ENCODE peak calls at places on chromosomes 2 and 18, in ten cellular contexts. S, E, R, C, V, D, N, A, J and Q are unnamed samples.

GRCh38 chr2:241507430-241508239 is 749 bp downstream of the STK25 start:
- DNase-seq in V (peak; percentile 75), J (no peak), S (peak; percentile 53), C (peak; percentile 33), D (peak; percentile 82), N (peak; percentile 71), A (no peak), R (peak; percentile 41), E (peak; percentile 61), Q (no peak)

GRCh38 chr2:69095246-69095645 is 82.3 kb downstream of the ANTXR1 start:
- DNase-seq in N (no peak), J (no peak), C (no peak), D (no peak), V (no peak), S (no peak), E (no peak), R (no peak), A (no peak), Q (no peak)

GRCh38 chr2:26964446-26964845 is 6.0 kb upstream of the MAPRE3 start:
- DNase-seq in E (no peak), N (no peak), A (no peak), V (no peak), D (no peak), S (no peak), C (no peak), J (no peak), R (no peak), Q (no peak)

GRCh38 chr18:46071615-46071893 is 506 bp downstream of the PSTPIP2 start:
- DNase-seq in V (no peak), A (no peak), S (peak; percentile 19), N (peak; percentile 54), R (no peak), D (no peak), J (no peak), C (no peak), E (no peak), Q (no peak)

GRCh38 chr2:16487686-16488085 is 177.9 kb downstream of the CYRIA start:
- DNase-seq in V (peak; percentile 13), A (no peak), R (no peak), C (no peak), D (no peak), J (no peak), E (no peak), N (peak; percentile 70), S (no peak), Q (no peak)

GRCh38 chr2:54396107-54396506 is 60.0 kb upstream of the SPTBN1 start:
- DNase-seq in E (no peak), D (no peak), R (no peak), N (no peak), C (no peak), V (no peak), J (no peak), A (no peak), S (no peak), Q (no peak)

GRCh38 chr2:121345101-121345500 is 60.1 kb upstream of the TFCP2L1 start:
- DNase-seq in D (no peak), S (no peak), N (no peak), R (no peak), C (no peak), J (no peak), E (no peak), V (no peak), A (no peak), Q (no peak)

GRCh38 chr2:48343571-48344440 is 186.1 kb upstream of the STON1 start:
- DNase-seq in C (no peak), R (peak; percentile 89), D (no peak), V (no peak), J (no peak), N (peak; percentile 69), S (no peak), E (no peak), A (no peak), Q (no peak)

GRCh38 chr2:16246281-16246850 is 306.0 kb downstream of the MYCN start:
- DNase-seq in V (no peak), C (no peak), J (no peak), R (no peak), A (no peak), D (no peak), N (no peak), S (no peak), E (no peak), Q (no peak)

GRCh38 chr18:56812674-56813073 is 161.5 kb downstream of the WDR7 start:
- DNase-seq in C (no peak), V (no peak), A (no peak), J (no peak), D (no peak), S (no peak), R (no peak), N (no peak), E (no peak), Q (no peak)

GRCh38 chr2:85758361-85759256 is 4.8 kb downstream of the ATOH8 start:
- DNase-seq in N (no peak), R (no peak), V (no peak), A (no peak), J (no peak), E (peak; percentile 54), S (no peak), D (no peak), C (no peak), Q (no peak)

GRCh38 chr2:240957656-240958365 is 40.6 kb upstream of the SNED1 start:
- DNase-seq in E (no peak), R (no peak), D (no peak), S (no peak), C (no peak), N (no peak), V (peak; percentile 4), A (peak; percentile 31), J (no peak), Q (no peak)

GRCh38 chr18:32637216-32637615 is 135.6 kb downstream of the KLHL14 start:
- DNase-seq in N (no peak), R (no peak), S (no peak), A (no peak), V (no peak), D (no peak), E (no peak), C (no peak), J (no peak), Q (no peak)

GRCh38 chr2:197207106-197207505 is 103.5 kb downstream of the ANKRD44 start:
- DNase-seq in S (no peak), R (no peak), V (no peak), J (no peak), D (no peak), A (no peak), C (no peak), N (no peak), E (no peak), Q (peak; percentile 38)

GRCh38 chr2:37349376-37349775 is 4.9 kb downstream of the QPCT start:
- DNase-seq in N (peak; percentile 38), R (no peak), D (no peak), E (no peak), V (no peak), C (no peak), A (no peak), J (no peak), S (no peak), Q (no peak)

GRCh38 chr2:73385486-73386341 is at the start of gene ALMS1:
- DNase-seq in E (peak; percentile 92), A (peak; percentile 93), V (peak; percentile 86), R (peak; percentile 91), D (peak; percentile 86), C (peak; percentile 81), N (peak; percentile 91), S (peak; percentile 91), J (peak; percentile 78), Q (peak; percentile 19)